ENCODE peak calls at places on chromosome 15, in nine cellular contexts. G is stimulated activated CD4-positive, alpha-beta T cell treated with anti-CD3 and anti-CD28 coated beads, TNF-alpha, amount 100 ng/mL, for 4 hours; E is SJSA1; A is T-helper 2 cell; W is SK-N-SH; L is vagina; V is heart left ventricle; P is mammary epithelial cell; U is GM12865. B is an unnamed sample.

GRCh38 chr15:38593523-38593922 is 28.9 kb upstream of the RASGRP1 start:
- DNase-seq in A (no peak), W (no peak), G (no peak), E (no peak), L (no peak), P (no peak), U (no peak), V (no peak), B (peak)

GRCh38 chr15:59642351-59642750 is 15.0 kb downstream of the GTF2A2 start:
- DNase-seq in G (no peak), A (no peak), L (no peak), W (no peak), P (no peak), E (no peak), U (no peak), V (no peak), B (no peak)

GRCh38 chr15:64247906-64248541 is 85.2 kb upstream of the PPIB start:
- DNase-seq in W (peak), L (no peak), E (peak), U (peak), G (no peak), V (no peak), A (peak), P (peak), B (peak)

GRCh38 chr15:62558640-62559039 is 393.6 kb upstream of the C2CD4B start:
- DNase-seq in A (no peak), W (no peak), E (no peak), L (no peak), G (no peak), V (no peak), U (no peak), P (no peak), B (no peak)

GRCh38 chr15:46242935-46243334 is 608.1 kb downstream of the SQOR start:
- DNase-seq in U (no peak), A (no peak), E (no peak), G (no peak), W (peak), L (no peak), V (no peak), P (no peak), B (no peak)

GRCh38 chr15:76566276-76566675 is 229.7 kb downstream of the ISL2 start:
- DNase-seq in G (no peak), A (no peak), W (no peak), U (no peak), E (no peak), V (no peak), L (no peak), P (no peak), B (peak)

GRCh38 chr15:70560617-70561328 is 202.6 kb downstream of the UACA start:
- DNase-seq in W (no peak), U (no peak), E (peak), V (no peak), P (no peak), G (no peak), L (peak), A (no peak), B (no peak)

GRCh38 chr15:78174398-78174797 is 25.2 kb downstream of the IDH3A start:
- DNase-seq in E (no peak), U (peak), G (no peak), L (no peak), V (no peak), W (no peak), A (peak), P (no peak), B (no peak)

GRCh38 chr15:73296621-73297353 is 72.0 kb downstream of the HCN4 start:
- DNase-seq in L (no peak), G (no peak), A (no peak), U (no peak), P (no peak), V (no peak), W (no peak), E (no peak), B (no peak)

GRCh38 chr15:77160562-77161481 is 89.9 kb upstream of the TSPAN3 start:
- DNase-seq in V (no peak), W (no peak), U (no peak), P (peak), E (no peak), A (no peak), L (no peak), G (no peak), B (peak)

GRCh38 chr15:65376767-65377104 is 1.1 kb downstream of the IGDCC3 start:
- DNase-seq in P (no peak), L (no peak), U (no peak), W (no peak), A (no peak), E (no peak), G (no peak), V (no peak), B (no peak)

GRCh38 chr15:69484837-69485236 is 32.2 kb downstream of the RPLP1 start:
- DNase-seq in A (no peak), L (no peak), V (no peak), U (no peak), W (no peak), E (no peak), G (no peak), P (no peak), B (peak)

B was measured in PC-3.